ENCODE peak calls at places on chromosome 6, in seven cellular contexts. A is mesothelial cell of epicardium, O is heart right ventricle, N is fibroblast of mammary gland, B is GM13976, G is vagina, R is cardiac fibroblast. L is an unnamed sample.

GRCh38 chr6:16146028-16146427 is 17.1 kb downstream of the MYLIP start:
- DNase-seq in A (no peak), O (no peak), N (no peak), B (no peak), G (no peak), R (no peak), L (no peak)

GRCh38 chr6:39843305-39844020 is 51.3 kb downstream of the DAAM2 start:
- DNase-seq in A (no peak), O (no peak), N (peak), B (no peak), G (no peak), R (peak), L (no peak)

GRCh38 chr6:131995924-131996323 is 44.8 kb upstream of the CCN2 start:
- DNase-seq in A (no peak), O (no peak), N (peak), B (no peak), G (no peak), R (peak), L (no peak)

GRCh38 chr6:155023717-155024116 is 28.6 kb downstream of the TIAM2 start:
- DNase-seq in A (no peak), O (no peak), N (no peak), B (no peak), G (no peak), R (no peak), L (no peak)

GRCh38 chr6:125182237-125183018 is 28.9 kb downstream of the TPD52L1 start:
- DNase-seq in A (no peak), O (no peak), N (no peak), B (no peak), G (no peak), R (no peak), L (no peak)

GRCh38 chr6:122749451-122750050 is 30.0 kb upstream of the FABP7 start:
- DNase-seq in A (no peak), O (no peak), N (no peak), B (no peak), G (no peak), R (peak), L (no peak)

GRCh38 chr6:64539917-64540316 is 904.3 kb downstream of the PHF3 start:
- DNase-seq in A (no peak), O (no peak), N (no peak), B (no peak), G (no peak), R (peak), L (no peak)

GRCh38 chr6:6581014-6581413 is 7.5 kb upstream of the LY86 start:
- DNase-seq in A (no peak), O (no peak), N (no peak), B (no peak), G (no peak), R (no peak), L (peak)

GRCh38 chr6:163386329-163386910 is 28.1 kb upstream of the QKI start:
- DNase-seq in A (no peak), O (no peak), N (peak), B (no peak), G (peak), R (no peak), L (no peak)

GRCh38 chr6:30749554-30750378 is 5.4 kb upstream of the IER3 start:
- DNase-seq in A (no peak), O (no peak), N (no peak), B (no peak), G (no peak), R (no peak), L (no peak)

GRCh38 chr6:28726569-28727309 is 197.0 kb downstream of the TRIM27 start:
- DNase-seq in A (no peak), O (no peak), N (no peak), B (no peak), G (no peak), R (no peak), L (no peak)

GRCh38 chr6:154613137-154613676 is 102.7 kb upstream of the CNKSR3 start:
- DNase-seq in A (no peak), O (no peak), N (peak), B (no peak), G (no peak), R (peak), L (no peak)

GRCh38 chr6:110878751-110879539 is 4.4 kb downstream of the AMD1 start:
- DNase-seq in A (no peak), O (no peak), N (peak), B (peak), G (no peak), R (peak), L (peak)

GRCh38 chr6:20696676-20697075 is 162.4 kb downstream of the CDKAL1 start:
- DNase-seq in A (no peak), O (no peak), N (peak), B (no peak), G (no peak), R (peak), L (no peak)

GRCh38 chr6:34207695-34208443 is 28.8 kb upstream of the HMGA1 start:
- DNase-seq in A (no peak), O (no peak), N (no peak), B (peak), G (no peak), R (no peak), L (peak)

GRCh38 chr6:159126590-159126989 is 42.6 kb upstream of the FNDC1 start:
- DNase-seq in A (no peak), O (peak), N (no peak), B (no peak), G (no peak), R (no peak), L (no peak)

GRCh38 chr6:107083047-107083768 is 32.1 kb downstream of the BEND3 start:
- DNase-seq in A (no peak), O (no peak), N (no peak), B (no peak), G (no peak), R (no peak), L (no peak)

DNA sequence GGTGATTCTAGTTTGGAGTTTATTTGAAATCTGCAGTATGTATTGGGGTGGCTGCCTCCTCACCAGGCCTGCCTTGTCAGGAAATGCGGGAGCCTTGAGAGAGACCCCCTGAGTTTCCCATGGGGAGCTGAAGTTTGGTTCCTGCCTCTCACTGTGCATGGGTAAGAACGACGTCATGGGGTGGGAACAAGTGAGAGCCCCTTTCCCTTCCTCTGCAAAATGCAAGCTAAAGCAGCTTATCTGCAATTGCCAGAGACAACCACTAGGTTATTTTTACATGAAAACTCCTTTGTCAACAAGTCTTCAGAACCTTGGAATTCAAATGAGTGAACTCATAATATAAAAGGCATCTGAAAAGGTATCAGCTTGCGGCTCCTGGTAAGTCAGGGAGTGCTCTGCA is 58.4 kb downstream of the TMEM170B start:
- DNase-seq in A (no peak), O (no peak), N (peak), B (no peak), G (no peak), R (no peak), L (no peak)
- TF ChIP-seq CTCF in A (peak), O (no peak), N (peak), B (no peak), G (no peak), R (peak), L (peak)

GRCh38 chr6:114323784-114324183 is 19.0 kb downstream of the HS3ST5 start:
- DNase-seq in A (no peak), O (no peak), N (no peak), B (no peak), G (no peak), R (no peak), L (no peak)
- TF ChIP-seq CTCF in A (no peak), O (no peak), N (no peak), B (no peak), G (no peak), R (no peak), L (no peak)

DNA sequence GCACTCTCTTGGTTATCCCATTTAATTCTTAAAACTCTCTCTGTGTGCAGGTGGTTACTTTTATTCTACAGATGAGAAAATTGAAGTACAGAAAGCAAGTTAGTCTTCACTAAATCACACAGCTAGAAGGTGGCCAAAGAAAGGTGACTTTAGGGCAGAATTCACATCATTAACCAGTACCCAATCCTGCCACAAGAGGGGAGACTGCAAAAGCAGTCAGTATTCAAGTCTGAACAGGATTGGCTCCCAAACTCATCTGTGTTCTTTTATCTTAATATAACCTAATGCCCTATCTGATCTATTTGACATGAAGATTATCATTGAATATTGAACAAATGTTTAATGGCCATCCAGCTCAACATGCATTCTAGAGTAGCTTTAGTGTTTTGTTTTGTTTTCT is 225.3 kb upstream of the FAM83B start:
- DNase-seq in A (no peak), O (no peak), N (no peak), B (no peak), G (no peak), R (peak), L (no peak)
- TF ChIP-seq CTCF in A (no peak), O (peak), N (no peak), B (no peak), G (no peak), R (peak), L (no peak)

GRCh38 chr6:43509142-43509983 is 783 bp downstream of the LRRC73 start:
- DNase-seq in A (no peak), O (no peak), N (no peak), B (no peak), G (no peak), R (no peak), L (no peak)

GRCh38 chr6:43506667-43507471 is 3.3 kb downstream of the LRRC73 start:
- DNase-seq in A (peak), O (peak), N (peak), B (peak), G (no peak), R (peak), L (peak)

GRCh38 chr6:43510827-43511163 is 649 bp upstream of the LRRC73 start:
- DNase-seq in A (no peak), O (no peak), N (no peak), B (no peak), G (no peak), R (no peak), L (no peak)

GRCh38 chr6:43509984-43510826 is at the start of gene LRRC73:
- DNase-seq in A (peak), O (peak), N (peak), B (peak), G (no peak), R (peak), L (peak)

GRCh38 chr6:43508481-43509141 is 1.5 kb downstream of the LRRC73 start:
- DNase-seq in A (no peak), O (no peak), N (no peak), B (no peak), G (no peak), R (no peak), L (no peak)
- TF ChIP-seq CTCF in A (no peak), O (no peak), N (no peak), B (no peak), G (no peak), R (no peak), L (no peak)

DNA sequence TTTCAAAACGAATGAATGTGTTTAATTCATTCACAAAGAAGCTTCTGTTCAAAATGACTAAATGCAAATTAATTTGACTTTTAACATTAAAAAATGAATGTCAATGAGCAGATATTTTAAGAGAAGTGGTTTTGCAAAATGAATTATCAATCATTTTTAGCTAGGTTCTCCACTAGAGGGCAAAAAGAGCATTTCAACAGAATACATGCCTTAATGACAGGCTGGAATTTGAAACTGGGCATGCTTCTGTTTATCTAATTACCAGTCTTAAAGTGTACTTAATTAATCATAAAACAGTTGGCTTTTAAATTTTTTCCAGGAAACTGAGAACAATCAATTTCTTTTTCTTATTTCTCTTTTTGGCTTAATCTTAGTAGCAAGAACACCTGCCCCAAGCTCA is 63.8 kb upstream of the TINAG start:
- DNase-seq in A (no peak), O (no peak), N (peak), B (no peak), G (no peak), R (peak), L (no peak)
- TF ChIP-seq CTCF in A (peak), O (peak), N (peak), B (no peak), G (no peak), R (peak), L (no peak)